ENCODE peak calls at places on chromosomes 11 and 22, in five cellular contexts. Z is tibial nerve, B is AG09309, U is esophagus squamous epithelium, M is mucosa of descending colon. Q is an unnamed sample.

GRCh38 chr11:69969890-69970784 is 108.0 kb upstream of the ANO1 start:
- DNase-seq in Z (no peak), B (no peak), U (no peak), M (no peak), Q (no peak)

GRCh38 chr11:118648291-118648690 is 31.2 kb downstream of the TREH start:
- DNase-seq in Z (no peak), B (no peak), U (no peak), M (no peak), Q (no peak)

GRCh38 chr22:30474683-30475424 is 3.0 kb upstream of the SEC14L3 start:
- DNase-seq in Z (no peak), B (no peak), U (no peak), M (no peak), Q (no peak)

GRCh38 chr11:74330065-74330858 is 18.8 kb upstream of the P4HA3 start:
- DNase-seq in Z (no peak), B (no peak), U (no peak), M (no peak), Q (no peak)

GRCh38 chr11:77213029-77213579 is 85.1 kb downstream of the MYO7A start:
- DNase-seq in Z (no peak), B (no peak), U (no peak), M (no peak), Q (no peak)

GRCh38 chr11:75350743-75351540 is 519 bp downstream of the ARRB1 start:
- DNase-seq in Z (peak; percentile 28), B (no peak), U (no peak), M (peak; percentile 77), Q (no peak)

GRCh38 chr11:12287374-12288211 is 89.8 kb upstream of the PARVA start:
- DNase-seq in Z (no peak), B (peak; percentile 91), U (no peak), M (no peak), Q (no peak)

GRCh38 chr11:117673561-117673960 is 123.5 kb downstream of the DSCAML1 start:
- DNase-seq in Z (no peak), B (no peak), U (no peak), M (no peak), Q (no peak)

GRCh38 chr11:116928102-116928777 is 90.8 kb upstream of the APOA1 start:
- DNase-seq in Z (no peak), B (no peak), U (no peak), M (no peak), Q (no peak)

GRCh38 chr11:35276396-35276795 is 137.4 kb downstream of the CD44 start:
- DNase-seq in Z (no peak), B (no peak), U (peak; percentile 2), M (no peak), Q (no peak)

GRCh38 chr11:132650969-132651720 is 881.2 kb downstream of the OPCML start:
- DNase-seq in Z (no peak), B (no peak), U (no peak), M (no peak), Q (no peak)

GRCh38 chr11:132784441-132784840 is 747.9 kb downstream of the OPCML start:
- DNase-seq in Z (no peak), B (no peak), U (no peak), M (no peak), Q (no peak)

GRCh38 chr11:121741316-121741715 is 288.5 kb upstream of the SORL1-AS1 start:
- DNase-seq in Z (no peak), B (no peak), U (no peak), M (no peak), Q (no peak)

GRCh38 chr11:12810497-12810896 is 136.3 kb downstream of the TEAD1 start:
- DNase-seq in Z (no peak), B (no peak), U (no peak), M (no peak), Q (no peak)

GRCh38 chr22:25172153-25172552 is 27.5 kb upstream of the CRYBB3 start:
- DNase-seq in Z (no peak), B (no peak), U (no peak), M (peak; percentile 67), Q (no peak)

GRCh38 chr22:29225422-29226090 is 19.9 kb downstream of the EMID1 start:
- DNase-seq in Z (peak; percentile 60), B (no peak), U (no peak), M (peak; percentile 49), Q (no peak)

DNA sequence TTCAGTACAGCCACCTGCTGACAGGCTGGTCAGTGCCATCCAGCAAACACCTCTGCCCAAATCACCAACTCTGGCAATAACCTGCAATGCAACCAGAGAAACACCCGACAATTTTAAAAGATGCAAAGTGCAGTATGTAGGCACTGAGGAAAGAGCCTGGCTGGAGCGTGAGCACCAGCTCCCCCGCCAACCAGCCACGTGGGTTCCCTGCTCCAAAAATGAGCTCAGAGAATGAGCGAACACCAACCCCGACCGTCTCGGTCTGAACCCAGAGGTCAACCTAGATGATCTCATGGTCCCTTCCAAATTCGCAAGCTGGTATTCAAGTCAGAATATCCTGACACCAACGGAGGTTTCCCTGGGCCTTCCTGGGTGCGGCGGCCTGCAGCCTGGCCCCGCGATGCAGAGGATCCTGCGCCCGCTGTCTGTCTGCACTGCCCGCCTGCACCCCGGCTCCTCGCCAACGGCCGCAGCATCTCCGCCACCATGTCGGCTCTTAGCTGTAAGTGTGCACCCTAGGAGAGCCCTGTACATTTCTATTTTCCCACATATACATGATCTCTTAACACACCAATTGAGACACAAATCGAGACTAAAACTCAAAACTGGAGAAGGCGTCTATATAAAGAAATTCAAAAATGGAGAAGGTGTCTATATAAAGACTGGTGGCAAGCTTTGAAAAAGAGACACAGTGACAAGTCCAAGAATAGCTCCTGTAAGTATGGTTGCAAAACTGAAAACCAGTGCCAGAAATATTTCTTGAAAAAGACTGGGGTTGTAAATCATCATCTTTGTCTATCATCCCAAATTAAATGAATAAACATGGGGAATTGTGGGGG is 22.8 kb downstream of the TMEM184B start:
- DNase-seq in Z (no peak), B (no peak), U (no peak), M (no peak), Q (no peak)
- TF ChIP-seq CTCF in Z (no peak), B (no peak), U (no peak), M (no peak), Q (no peak)

GRCh38 chr11:97738751-97739150 is 1282.0 kb upstream of the CNTN5 start:
- DNase-seq in Z (no peak), B (no peak), U (no peak), M (no peak), Q (no peak)
- TF ChIP-seq CTCF in Z (no peak), B (no peak), U (no peak), M (no peak), Q (no peak)

GRCh38 chr11:124876818-124877630 is 11.8 kb downstream of the ROBO3 start:
- DNase-seq in Z (no peak), B (no peak), U (no peak), M (no peak), Q (no peak)

GRCh38 chr11:124877631-124878496 is 12.6 kb downstream of the ROBO3 start:
- DNase-seq in Z (no peak), B (no peak), U (no peak), M (no peak), Q (no peak)

GRCh38 chr11:124874571-124875255 is 9.5 kb downstream of the ROBO3 start:
- DNase-seq in Z (no peak), B (no peak), U (no peak), M (no peak), Q (no peak)

GRCh38 chr11:124875401-124875800 is 10.2 kb downstream of the ROBO3 start:
- DNase-seq in Z (no peak), B (no peak), U (no peak), M (no peak), Q (no peak)

DNA sequence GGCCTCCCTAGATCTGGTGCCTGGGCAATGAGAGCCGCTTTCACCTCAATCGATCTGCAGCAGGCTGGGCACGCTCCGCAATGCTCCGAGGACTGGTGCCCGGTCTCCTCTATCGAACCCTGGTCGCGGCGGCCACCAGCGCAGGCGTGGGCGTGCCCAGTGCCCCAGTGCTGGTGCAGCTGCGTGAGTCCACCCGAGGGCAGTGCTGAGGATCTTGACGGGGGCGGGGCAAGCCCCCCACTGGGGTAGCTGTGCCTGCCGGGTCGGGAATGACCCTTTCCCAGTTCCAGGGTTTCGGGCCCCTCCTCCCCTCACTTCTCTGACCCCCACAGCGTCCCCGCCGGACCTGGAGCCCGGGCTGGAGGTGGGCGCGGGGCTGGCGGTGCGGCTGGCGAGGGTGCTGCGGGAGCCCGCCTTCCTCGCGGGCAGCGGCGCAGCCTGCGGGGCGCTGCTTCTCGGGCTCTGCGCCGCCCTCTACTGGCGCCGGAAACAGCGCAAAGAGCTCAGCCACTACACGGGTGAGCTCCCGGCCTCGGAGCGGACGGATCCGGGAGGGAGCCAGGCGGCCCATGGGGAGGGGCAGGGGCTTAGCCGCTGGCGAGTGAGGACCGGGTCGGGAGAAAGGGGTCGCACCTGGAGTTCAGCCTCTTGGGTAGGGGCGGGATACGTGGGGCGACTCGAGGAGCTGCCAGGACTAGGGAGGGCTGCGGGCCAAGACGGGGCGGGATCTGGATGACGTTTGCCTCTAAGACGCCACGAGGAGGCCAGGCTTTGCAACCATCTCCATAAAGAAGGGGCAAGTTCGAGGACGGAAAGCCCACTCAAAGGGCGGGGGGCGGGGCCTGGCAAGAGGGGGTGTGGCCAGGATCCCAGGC is 10.9 kb downstream of the ROBO3 start:
- DNase-seq in Z (peak; percentile 75), B (peak; percentile 49), U (peak; percentile 48), M (peak; percentile 91), Q (peak; percentile 89)
- TF ChIP-seq CTCF in Z (peak; percentile 93), B (peak; percentile 61), U (peak; percentile 75), M (peak; percentile 73), Q (peak; percentile 71)

DNA sequence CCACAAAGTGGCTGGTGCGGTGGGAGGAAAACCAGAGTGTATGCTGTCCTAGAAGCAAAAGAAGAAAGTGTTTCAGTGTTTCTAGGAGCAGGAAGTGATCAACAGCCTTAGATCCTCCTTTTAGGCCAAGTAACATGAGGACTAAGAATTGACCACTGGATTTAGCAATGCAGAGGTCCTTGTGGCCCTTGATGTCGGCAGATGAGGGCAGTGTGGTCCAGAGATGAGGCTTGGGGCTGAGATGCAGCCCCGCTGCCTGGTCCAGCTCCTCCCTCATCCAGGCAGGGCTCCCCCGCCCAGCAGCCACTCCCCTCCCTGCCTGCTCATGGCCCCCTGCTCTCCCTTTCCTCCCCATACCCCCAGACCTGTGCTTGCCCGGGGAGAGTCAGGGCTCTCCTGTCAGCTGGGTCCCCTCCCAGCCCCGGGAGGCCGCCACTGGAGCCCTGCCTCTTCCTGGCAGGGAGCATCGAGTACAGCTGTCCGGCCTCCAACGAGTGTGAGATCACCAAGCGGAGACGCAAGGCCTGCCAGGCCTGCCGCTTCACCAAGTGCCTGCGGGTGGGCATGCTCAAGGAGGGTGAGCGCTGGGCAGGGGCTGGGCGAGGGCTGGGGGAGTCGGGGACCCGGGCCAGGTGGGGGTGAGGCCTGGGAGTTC is 3.7 kb downstream of the TRMT112 start:
- DNase-seq in Z (no peak), B (no peak), U (no peak), M (peak; percentile 63), Q (no peak)
- TF ChIP-seq CTCF in Z (no peak), B (peak; percentile 24), U (no peak), M (no peak), Q (no peak)

GRCh38 chr11:31555938-31556337 is 46.4 kb downstream of the ELP4 start:
- DNase-seq in Z (no peak), B (no peak), U (no peak), M (no peak), Q (no peak)

GRCh38 chr11:31560842-31561476 is 51.4 kb downstream of the ELP4 start:
- DNase-seq in Z (no peak), B (no peak), U (no peak), M (no peak), Q (no peak)

DNA sequence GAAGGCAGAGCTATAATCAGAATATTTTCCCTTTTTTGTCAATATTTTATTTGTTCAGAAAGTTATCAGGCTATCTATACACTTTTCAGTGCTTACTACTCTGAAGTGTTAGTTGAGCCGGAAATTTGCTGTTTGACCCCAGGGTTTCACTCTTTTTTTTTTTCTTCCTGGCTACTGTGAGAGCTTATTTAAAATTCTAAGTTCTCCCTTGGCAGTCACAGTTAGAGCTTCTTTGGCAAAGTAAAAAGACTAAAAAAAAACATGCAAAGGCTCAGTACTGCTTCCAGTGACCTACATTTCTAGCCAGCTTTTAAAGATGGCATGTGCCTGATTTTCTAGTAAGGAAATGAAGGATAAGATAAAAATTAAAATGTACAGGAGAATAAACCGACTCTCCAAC is 48.4 kb downstream of the ELP4 start:
- DNase-seq in Z (no peak), B (no peak), U (no peak), M (no peak), Q (no peak)
- TF ChIP-seq CTCF in Z (no peak), B (no peak), U (no peak), M (no peak), Q (no peak)

Q was measured in D721Med.